ENCODE peak calls at places on chromosomes 7 and 10, in five cellular contexts. S, V, B, O and D are unnamed samples.

GRCh38 chr10:95756061-95756751 is at the start of gene ENTPD1:
- DNase-seq in S (no peak), O (no peak), B (peak; percentile 71), V (peak; percentile 67), D (no peak)

GRCh38 chr7:41010967-41011366 is 691.9 kb downstream of the INHBA start:
- DNase-seq in V (no peak), B (no peak), O (no peak), S (no peak), D (no peak)

GRCh38 chr7:108592633-108593277 is 23.1 kb downstream of the DNAJB9 start:
- DNase-seq in V (no peak), B (no peak), S (peak; percentile 3), O (peak; percentile 12), D (no peak)

GRCh38 chr7:69837387-69838068 is 239.3 kb downstream of the AUTS2 start:
- DNase-seq in O (peak; percentile 72), V (no peak), S (no peak), B (no peak), D (no peak)

GRCh38 chr7:22782616-22783232 is 39.9 kb downstream of the TOMM7 start:
- DNase-seq in B (peak; percentile 80), S (peak; percentile 63), V (peak; percentile 28), O (peak; percentile 37), D (peak; percentile 72)

GRCh38 chr10:75099952-75100763 is 11.3 kb upstream of the SAMD8 start:
- DNase-seq in O (peak; percentile 41), V (peak; percentile 42), S (peak; percentile 56), B (peak; percentile 73), D (peak; percentile 78)

GRCh38 chr10:132575320-132576201 is 38.0 kb downstream of the INPP5A start:
- DNase-seq in O (peak; percentile 95), V (peak; percentile 85), B (peak; percentile 59), S (peak; percentile 86), D (no peak)

GRCh38 chr7:82481499-82482097 is 38.0 kb upstream of the CACNA2D1 start:
- DNase-seq in B (no peak), V (no peak), O (peak; percentile 17), S (no peak), D (no peak)

GRCh38 chr10:49106451-49106850 is 8.9 kb downstream of the VSTM4 start:
- DNase-seq in V (no peak), B (no peak), S (peak; percentile 78), O (peak; percentile 9), D (no peak)

GRCh38 chr10:43688348-43688892 is 39.7 kb upstream of the ZNF32 start:
- DNase-seq in S (peak; percentile 17), B (no peak), O (peak; percentile 61), V (no peak), D (no peak)

GRCh38 chr7:113159746-113160339 is 41.5 kb upstream of the SMIM30 start:
- DNase-seq in S (peak; percentile 0), V (no peak), B (no peak), O (peak; percentile 25), D (no peak)

GRCh38 chr10:69647819-69648218 is 17.8 kb downstream of the FAM241B start:
- DNase-seq in S (no peak), B (no peak), O (no peak), V (no peak), D (no peak)

GRCh38 chr7:100545636-100546128 is 6.7 kb downstream of the AGFG2 start:
- DNase-seq in B (no peak), S (peak; percentile 79), V (no peak), O (peak; percentile 91), D (peak; percentile 53)

GRCh38 chr7:147485660-147486210 is 1104.8 kb upstream of the C7orf33 start:
- DNase-seq in O (peak; percentile 16), B (no peak), V (no peak), S (peak; percentile 25), D (no peak)

GRCh38 chr7:158771213-158771817 is 58.0 kb downstream of the ESYT2 start:
- DNase-seq in O (no peak), V (no peak), B (no peak), S (no peak), D (no peak)

GRCh38 chr10:117168135-117168674 is 29.1 kb upstream of the KCNK18 start:
- DNase-seq in S (peak; percentile 56), O (peak; percentile 33), B (peak; percentile 25), V (no peak), D (peak; percentile 77)

GRCh38 chr7:51080622-51081269 is 235.9 kb downstream of the COBL start:
- DNase-seq in B (no peak), O (no peak), S (no peak), V (no peak), D (no peak)

GRCh38 chr10:131683941-131684340 is 216.9 kb upstream of the PPP2R2D start:
- DNase-seq in V (no peak), S (no peak), O (no peak), B (no peak), D (no peak)

GRCh38 chr10:133314911-133315310 is 6.2 kb downstream of the ZNF511 start:
- DNase-seq in V (no peak), O (no peak), B (no peak), S (no peak), D (no peak)

GRCh38 chr10:114271779-114272167 is 32.7 kb downstream of the VWA2 start:
- DNase-seq in B (no peak), V (no peak), O (peak; percentile 98), S (peak; percentile 83), D (no peak)

GRCh38 chr10:118672766-118673715 is 77.6 kb upstream of the PRLHR start:
- DNase-seq in O (no peak), S (no peak), V (no peak), B (no peak), D (no peak)

GRCh38 chr7:141012044-141012685 is 2.6 kb downstream of the MRPS33 start:
- DNase-seq in V (peak; percentile 38), S (peak; percentile 24), B (peak; percentile 48), O (peak; percentile 41), D (peak; percentile 65)

GRCh38 chr7:99041526-99041925 is 102.4 kb downstream of the SMURF1 start:
- DNase-seq in S (no peak), V (no peak), O (no peak), B (no peak), D (no peak)

GRCh38 chr7:13988011-13988410 is 1.5 kb downstream of the ETV1 start:
- DNase-seq in B (no peak), V (no peak), S (peak; percentile 19), O (peak; percentile 90), D (no peak)

GRCh38 chr10:129495697-129496096 is 28.7 kb downstream of the MGMT start:
- DNase-seq in B (no peak), V (no peak), O (no peak), S (no peak), D (no peak)

GRCh38 chr7:135744938-135745701 is 3.5 kb downstream of the FAM180A start:
- DNase-seq in S (peak; percentile 72), V (no peak), O (peak; percentile 96), B (no peak), D (no peak)

GRCh38 chr7:69430502-69431145 is 167.7 kb upstream of the AUTS2 start:
- DNase-seq in O (no peak), V (no peak), S (peak; percentile 14), B (no peak), D (no peak)

GRCh38 chr10:1538531-1539061 is 198.7 kb downstream of the ADARB2 start:
- DNase-seq in V (no peak), S (no peak), O (no peak), B (no peak), D (no peak)
- H3K27me3 ChIP-seq in V (no peaks in the 10 kb centered on the region), S (no peaks in the 10 kb centered on the region), O (no peaks in the 10 kb centered on the region), B (no peaks in the 10 kb centered on the region), D (no peaks in the 10 kb centered on the region)

GRCh38 chr7:149838224-149838991 is at the start of gene ZNF862:
- DNase-seq in B (peak; percentile 97), V (peak; percentile 92), S (peak; percentile 94), O (peak; percentile 98), D (peak; percentile 96)

GRCh38 chr7:149838992-149839408 is 825 bp downstream of the ZNF862 start:
- DNase-seq in B (no peak), S (no peak), O (peak; percentile 15), V (no peak), D (no peak)

GRCh38 chr7:149836434-149836833 is 1.7 kb upstream of the ZNF862 start:
- DNase-seq in O (no peak), B (no peak), V (no peak), S (no peak), D (no peak)

GRCh38 chr7:149839933-149840332 is 1.8 kb downstream of the ZNF862 start:
- DNase-seq in O (no peak), V (no peak), B (no peak), S (no peak), D (no peak)

GRCh38 chr7:149837620-149838223 is 453 bp upstream of the ZNF862 start:
- DNase-seq in V (no peak), S (no peak), O (no peak), B (no peak), D (no peak)
- H3K4me3 ChIP-seq in V (no peak overlapping the region), S (peak overlapping the region; percentile 89), O (no peak overlapping the region), B (peak overlapping the region; percentile 99), D (no peak overlapping the region)

GRCh38 chr7:155861480-155861868 is 49.2 kb upstream of the SHH start:
- DNase-seq in S (no peak), V (no peak), B (peak; percentile 11), O (no peak), D (peak; percentile 15)

GRCh38 chr7:155862088-155862487 is 49.8 kb upstream of the SHH start:
- DNase-seq in B (no peak), S (no peak), V (no peak), O (no peak), D (no peak)

GRCh38 chr7:155860840-155861479 is 48.7 kb upstream of the SHH start:
- DNase-seq in S (peak; percentile 81), B (peak; percentile 11), O (peak; percentile 43), V (no peak), D (no peak)

GRCh38 chr7:155858521-155859061 is 46.3 kb upstream of the SHH start:
- DNase-seq in O (peak; percentile 51), V (no peak), B (peak; percentile 9), S (peak; percentile 77), D (no peak)

GRCh38 chr7:155860461-155860839 is 48.2 kb upstream of the SHH start:
- DNase-seq in O (no peak), S (no peak), B (no peak), V (no peak), D (no peak)
- H3K27me3 ChIP-seq in O (no peaks in the 10 kb centered on the region), S (no peaks in the 10 kb centered on the region), B (no peaks in the 10 kb centered on the region), V (no peaks in the 10 kb centered on the region), D (no peaks in the 10 kb centered on the region)

GRCh38 chr7:142587578-142588191 is 161.6 kb upstream of the PRSS1 start:
- DNase-seq in V (peak; percentile 41), O (peak; percentile 72), S (peak; percentile 15), B (no peak), D (no peak)
- H3K4me3 ChIP-seq in V (no peak overlapping the region), O (no peak overlapping the region), S (no peak overlapping the region), B (no peak overlapping the region), D (no peak overlapping the region)

GRCh38 chr10:100311307-100311706 is 18.7 kb downstream of the PKD2L1 start:
- DNase-seq in B (no peak), S (no peak), O (no peak), V (no peak), D (no peak)
- H3K27me3 ChIP-seq in B (no peaks in the 10 kb centered on the region), S (peaks cover 25% of the 10 kb centered on the region), O (peaks cover 29% of the 10 kb centered on the region), V (no peaks in the 10 kb centered on the region), D (no peaks in the 10 kb centered on the region)